ENCODE peak calls at places on chromosome 7, in nine cellular contexts. D is hepatocyte, S is PC-3, I is GM23248, K is neural progenitor cell, J is mammary epithelial cell, E is H9, G is HCT116, B is K562. L is an unnamed sample. For H4K20me1 and H3K79me2, the result is how much of the 10 kb centered on the place peaks cover.

GRCh38 chr7:64877714-64878610 is 25.1 kb upstream of the ZNF273 start:
- DNase-seq in E (peak), D (no peak), I (no peak), B (no peak), S (no peak), K (no peak), G (no peak), J (no peak), L (no peak)

GRCh38 chr7:140435252-140435895 is 31.5 kb downstream of the RAB19 start:
- DNase-seq in G (no peak), B (no peak), J (no peak), I (no peak), E (peak), K (no peak), D (no peak), S (no peak), L (no peak)

GRCh38 chr7:81873559-81873958 is 103.7 kb upstream of the HGF start:
- DNase-seq in K (no peak), E (no peak), D (no peak), S (no peak), J (no peak), I (peak), G (no peak), B (no peak), L (no peak)

GRCh38 chr7:133300811-133301210 is 47.9 kb downstream of the EXOC4 start:
- DNase-seq in D (no peak), G (no peak), B (no peak), K (no peak), I (no peak), J (no peak), S (no peak), E (no peak), L (no peak)

GRCh38 chr7:83985766-83986165 is 208.8 kb downstream of the SEMA3A start:
- DNase-seq in D (no peak), B (no peak), E (no peak), I (no peak), J (no peak), K (no peak), S (no peak), G (no peak), L (no peak)

GRCh38 chr7:45595809-45596664 is 21.9 kb downstream of the ADCY1 start:
- DNase-seq in E (peak), G (no peak), I (no peak), J (no peak), B (no peak), D (no peak), S (no peak), K (no peak), L (no peak)

GRCh38 chr7:30027065-30027456 is 559 bp upstream of the FKBP14 start:
- DNase-seq in S (peak), D (peak), I (peak), E (no peak), G (no peak), K (no peak), J (peak), B (no peak), L (peak)

GRCh38 chr7:152899482-152900166 is 140.1 kb downstream of the ACTR3B start:
- DNase-seq in S (peak), E (no peak), B (no peak), D (no peak), J (no peak), G (no peak), I (no peak), K (no peak), L (no peak)

GRCh38 chr7:16811555-16811954 is 6.8 kb upstream of the AGR2 start:
- DNase-seq in I (peak), S (peak), G (no peak), E (no peak), D (peak), K (no peak), B (no peak), J (peak), L (no peak)

GRCh38 chr7:77458786-77459185 is 42.6 kb upstream of the GSAP start:
- DNase-seq in S (no peak), I (peak), D (no peak), B (no peak), J (no peak), G (no peak), K (no peak), E (no peak), L (no peak)

GRCh38 chr7:117148971-117149370 is 173.9 kb downstream of the WNT2 start:
- DNase-seq in E (no peak), I (no peak), G (no peak), K (no peak), S (no peak), B (no peak), J (no peak), D (peak), L (no peak)

GRCh38 chr7:33043875-33044718 is 18.5 kb downstream of the NT5C3A start:
- DNase-seq in S (peak), G (no peak), I (no peak), J (no peak), E (no peak), B (no peak), K (no peak), D (peak), L (no peak)

GRCh38 chr7:47954231-47954911 is 6.1 kb upstream of the PKD1L1 start:
- DNase-seq in D (no peak), K (no peak), G (no peak), J (no peak), B (no peak), S (no peak), E (peak), I (peak), L (no peak)

GRCh38 chr7:31125171-31125570 is 73.1 kb downstream of the ADCYAP1R1 start:
- DNase-seq in S (no peak), E (no peak), I (no peak), D (no peak), B (no peak), K (no peak), J (no peak), G (no peak), L (no peak)

GRCh38 chr7:129947701-129948100 is 5.1 kb downstream of the UBE2H start:
- DNase-seq in E (no peak), J (no peak), B (no peak), D (no peak), S (no peak), G (no peak), K (no peak), I (peak), L (no peak)
- H4K20me1 ChIP-seq in E (under half), J (under half), B (under half), D (half or more), S (under half), G (under half), K (half or more), I (under half), L (under half)

DNA sequence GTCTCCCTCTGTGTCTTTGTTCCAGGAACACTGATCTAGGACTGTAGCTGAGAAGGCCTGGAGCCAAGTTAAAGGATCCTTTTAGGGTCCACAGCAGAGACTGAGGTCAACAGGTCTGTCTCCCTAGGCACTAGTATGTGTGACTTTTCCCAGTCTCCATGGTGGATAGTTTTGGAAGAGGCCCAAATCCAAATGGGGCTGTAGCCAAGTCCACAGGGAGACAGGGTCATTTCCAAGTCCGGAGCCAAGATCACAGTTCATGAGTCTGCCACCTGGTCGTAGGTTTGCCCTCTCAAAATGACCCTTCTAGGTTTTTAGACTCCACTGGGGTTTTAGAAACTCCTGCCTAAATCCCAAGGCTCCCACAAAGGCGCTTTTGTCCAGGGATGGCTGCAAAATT is 16.8 kb downstream of the ZNF277 start:
- DNase-seq in J (no peak), K (no peak), S (no peak), D (no peak), G (no peak), E (no peak), I (no peak), B (no peak), L (no peak)
- H3K79me2 ChIP-seq in J (half or more), K (half or more), S (under half), D (half or more), G (under half), E (under half), I (half or more), B (under half), L (under half)

GRCh38 chr7:150380463-150380862 is 1.3 kb downstream of the ZNF775 start:
- DNase-seq in G (no peak), I (no peak), K (peak), D (no peak), J (no peak), S (no peak), E (no peak), B (no peak), L (no peak)
- H4K20me1 ChIP-seq in G (under half), I (under half), K (half or more), D (under half), J (under half), S (under half), E (under half), B (under half), L (under half)

GRCh38 chr7:100691676-100692577 is 2.1 kb downstream of the GIGYF1 start:
- DNase-seq in J (peak), S (peak), B (peak), I (peak), E (peak), D (peak), K (peak), G (no peak), L (peak)
- H3K79me2 ChIP-seq in J (half or more), S (half or more), B (half or more), I (half or more), E (under half), D (half or more), K (half or more), G (half or more), L (under half)

GRCh38 chr7:131544449-131545425 is 11.7 kb downstream of the PODXL start:
- DNase-seq in E (no peak), J (no peak), I (peak), D (no peak), S (peak), B (peak), G (no peak), K (no peak), L (peak)

GRCh38 chr7:131547589-131547988 is 8.8 kb downstream of the PODXL start:
- DNase-seq in D (no peak), B (no peak), I (no peak), K (no peak), S (no peak), J (no peak), G (no peak), E (no peak), L (no peak)

GRCh38 chr7:131548371-131548770 is 8.1 kb downstream of the PODXL start:
- DNase-seq in J (no peak), I (no peak), D (no peak), E (no peak), K (no peak), S (no peak), B (no peak), G (no peak), L (no peak)

GRCh38 chr7:131546126-131546525 is 10.3 kb downstream of the PODXL start:
- DNase-seq in B (peak), G (no peak), S (no peak), J (no peak), I (no peak), D (no peak), E (no peak), K (no peak), L (no peak)

DNA sequence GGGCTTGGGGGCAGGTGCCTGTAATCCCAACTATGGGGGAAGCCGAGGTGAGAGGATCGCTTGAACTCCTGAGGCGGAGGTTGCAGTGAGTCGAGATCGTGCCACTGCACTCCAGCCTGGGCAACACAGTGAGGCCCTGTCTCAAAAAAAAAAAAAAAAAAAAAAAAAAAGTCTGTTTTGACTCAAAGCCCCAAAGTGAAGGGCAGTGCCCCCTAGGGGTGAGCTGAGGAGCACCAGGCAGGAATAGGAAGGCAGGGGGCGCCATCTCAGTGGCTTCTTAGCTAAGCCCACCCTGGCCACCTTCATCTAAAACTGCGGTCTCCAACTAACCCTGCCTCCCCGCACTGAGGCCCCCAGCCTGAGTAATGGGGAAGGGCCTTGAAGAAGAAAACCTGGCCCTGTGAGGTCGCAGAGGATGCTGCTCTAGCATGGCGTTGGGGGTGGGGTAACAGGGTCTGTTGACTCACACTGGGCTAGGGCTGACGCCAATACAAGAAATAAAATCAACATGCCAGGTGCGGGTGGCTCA is 9.8 kb downstream of the PODXL start:
- DNase-seq in K (peak), S (peak), J (no peak), E (peak), G (no peak), D (no peak), I (peak), B (peak), L (peak)
- H4K20me1 ChIP-seq in K (under half), S (under half), J (under half), E (under half), G (under half), D (under half), I (under half), B (under half), L (under half)

DNA sequence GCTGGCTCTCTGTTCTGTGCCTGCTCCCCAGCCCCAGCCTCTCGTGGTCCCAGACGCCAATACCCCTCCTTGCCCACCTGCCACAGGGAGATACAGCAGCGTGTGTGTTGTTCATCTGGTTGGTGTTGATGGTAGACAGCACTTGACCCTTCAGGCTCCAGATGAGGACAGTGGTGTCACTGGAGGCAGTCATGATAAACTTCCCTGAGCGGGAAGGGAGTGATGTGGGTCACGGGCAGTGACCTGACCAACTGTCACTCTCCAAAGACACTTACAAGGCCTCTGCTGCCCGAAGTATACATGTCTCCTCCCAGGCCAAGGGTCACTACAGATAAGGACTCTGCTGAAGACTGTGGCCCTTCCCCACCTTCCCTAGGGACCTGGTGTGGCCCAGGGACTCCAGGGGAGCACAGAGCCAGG is 5.6 kb downstream of the TBL2 start:
- DNase-seq in I (no peak), E (no peak), G (no peak), J (no peak), K (no peak), D (no peak), S (no peak), B (peak), L (no peak)
- H3K79me2 ChIP-seq in I (half or more), E (under half), G (under half), J (under half), K (under half), D (under half), S (under half), B (half or more), L (under half)

GRCh38 chr7:128066858-128067257 is 35.6 kb upstream of the LRRC4 start:
- DNase-seq in D (no peak), G (no peak), S (no peak), K (peak), B (no peak), I (no peak), E (no peak), J (no peak), L (no peak)
- H4K20me1 ChIP-seq in D (under half), G (under half), S (under half), K (under half), B (under half), I (under half), E (under half), J (under half), L (under half)

GRCh38 chr7:66269978-66270377 is 64.8 kb downstream of the TPST1 start:
- DNase-seq in B (peak), I (no peak), E (no peak), J (no peak), D (no peak), K (no peak), S (no peak), G (no peak), L (no peak)
- H3K79me2 ChIP-seq in B (under half), I (half or more), E (under half), J (under half), D (half or more), K (under half), S (under half), G (under half), L (under half)

DNA sequence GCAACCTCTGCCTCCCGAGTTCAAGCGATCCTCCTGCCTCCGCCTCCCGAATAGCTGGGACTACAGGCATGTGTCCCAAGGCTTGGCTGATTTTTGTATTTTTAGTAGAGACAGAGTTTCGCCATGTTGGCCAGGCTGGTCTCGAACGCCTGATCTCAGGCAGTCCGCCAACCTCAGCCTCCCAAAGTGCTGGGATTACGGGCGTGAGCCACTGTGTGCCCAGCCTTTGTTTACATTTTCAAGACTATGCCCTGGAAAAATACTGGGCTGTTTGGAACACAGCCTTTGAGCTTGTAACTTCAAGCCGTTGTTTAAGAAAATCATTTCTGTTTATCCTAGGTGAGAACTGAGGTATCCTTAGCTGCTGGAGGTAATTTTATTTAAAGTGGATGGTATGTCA is 1.9 kb downstream of the ZKSCAN1 start:
- DNase-seq in G (no peak), J (no peak), E (no peak), I (no peak), K (no peak), D (peak), B (no peak), S (no peak), L (no peak)
- H4K20me1 ChIP-seq in G (under half), J (under half), E (under half), I (under half), K (half or more), D (under half), B (under half), S (under half), L (under half)

GRCh38 chr7:155684546-155684945 is 40.1 kb downstream of the RBM33 start:
- DNase-seq in E (no peak), I (peak), K (no peak), D (no peak), B (peak), G (no peak), J (no peak), S (no peak), L (no peak)

GRCh38 chr7:155682484-155682883 is 38.0 kb downstream of the RBM33 start:
- DNase-seq in G (no peak), E (no peak), I (no peak), J (no peak), K (no peak), B (no peak), D (peak), S (no peak), L (no peak)

GRCh38 chr7:155683714-155684113 is 39.3 kb downstream of the RBM33 start:
- DNase-seq in E (no peak), G (no peak), B (no peak), S (no peak), J (no peak), D (no peak), I (no peak), K (no peak), L (no peak)

GRCh38 chr7:155681663-155682062 is 37.2 kb downstream of the RBM33 start:
- DNase-seq in B (no peak), K (no peak), D (no peak), I (no peak), E (no peak), G (no peak), J (no peak), S (no peak), L (no peak)

GRCh38 chr7:155683098-155683497 is 38.6 kb downstream of the RBM33 start:
- DNase-seq in D (no peak), E (no peak), G (no peak), J (no peak), I (no peak), K (no peak), S (no peak), B (no peak), L (no peak)
- H3K79me2 ChIP-seq in D (half or more), E (under half), G (half or more), J (half or more), I (half or more), K (half or more), S (half or more), B (half or more), L (half or more)